ENCODE peak calls at places on chromosomes 11 and 22, in five cellular contexts. W is H9, F is IMR-90, P is neuronal stem cell, O is H1. U is an unnamed sample.

GRCh38 chr11:116606060-116606459 is 166.7 kb downstream of the BUD13 start:
- DNase-seq in W (no peak), F (no peak), P (no peak), O (no peak), U (no peak)

GRCh38 chr22:44566911-44567310 is 68.9 kb upstream of the RTL6 start:
- DNase-seq in W (no peak), F (no peak), P (no peak), O (no peak), U (no peak)

GRCh38 chr22:26589367-26589844 is 526 bp downstream of the TPST2 start:
- DNase-seq in W (no peak), F (peak), P (peak), O (peak), U (peak)

GRCh38 chr11:57315491-57315890 is 9.3 kb downstream of the TNKS1BP1 start:
- DNase-seq in W (peak), F (peak), P (no peak), O (no peak), U (peak)

GRCh38 chr11:63560506-63561179 is 2.5 kb downstream of the PLAAT2 start:
- DNase-seq in W (peak), F (no peak), P (no peak), O (no peak), U (no peak)

GRCh38 chr11:11672101-11672500 is 50.3 kb upstream of the GALNT18 start:
- DNase-seq in W (no peak), F (no peak), P (no peak), O (no peak), U (peak)

GRCh38 chr11:70019576-70020011 is 58.5 kb upstream of the ANO1 start:
- DNase-seq in W (peak), F (peak), P (no peak), O (no peak), U (no peak)

GRCh38 chr22:19128946-19129727 is 2.0 kb upstream of the TSSK2 start:
- DNase-seq in W (no peak), F (no peak), P (no peak), O (no peak), U (no peak)

GRCh38 chr11:127620660-127621059 is 620.1 kb upstream of the KIRREL3 start:
- DNase-seq in W (no peak), F (peak), P (no peak), O (no peak), U (no peak)

GRCh38 chr11:114442559-114442958 is 3.3 kb downstream of the REXO2 start:
- DNase-seq in W (no peak), F (no peak), P (no peak), O (no peak), U (no peak)

GRCh38 chr22:45576730-45577464 is 74.2 kb downstream of the FBLN1 start:
- DNase-seq in W (no peak), F (no peak), P (no peak), O (no peak), U (no peak)

GRCh38 chr11:101445761-101446160 is 138.0 kb downstream of the TRPC6 start:
- DNase-seq in W (no peak), F (no peak), P (no peak), O (no peak), U (no peak)

GRCh38 chr22:33653525-33654063 is 266.7 kb downstream of the LARGE1 start:
- DNase-seq in W (no peak), F (no peak), P (no peak), O (no peak), U (peak)

GRCh38 chr11:116960916-116961315 is 123.5 kb upstream of the APOA1 start:
- DNase-seq in W (no peak), F (peak), P (no peak), O (no peak), U (peak)

GRCh38 chr11:14506532-14506931 is 6.9 kb upstream of the COPB1 start:
- DNase-seq in W (no peak), F (peak), P (no peak), O (no peak), U (no peak)

GRCh38 chr22:32721328-32722180 is 80.0 kb upstream of the TIMP3 start:
- DNase-seq in W (no peak), F (no peak), P (no peak), O (no peak), U (no peak)

GRCh38 chr11:102564110-102564509 is 33.6 kb upstream of the MMP7 start:
- DNase-seq in W (no peak), F (peak), P (no peak), O (no peak), U (no peak)

GRCh38 chr22:31344369-31345330 is 1.5 kb downstream of the PATZ1 start:
- DNase-seq in W (peak), F (peak), P (peak), O (peak), U (no peak)

GRCh38 chr22:28479912-28480311 is 199.7 kb downstream of the TTC28 start:
- DNase-seq in W (no peak), F (peak), P (no peak), O (no peak), U (peak)

GRCh38 chr11:114058026-114058706 is 1.3 kb upstream of the ZBTB16 start:
- DNase-seq in W (peak), F (no peak), P (peak), O (peak), U (peak)

GRCh38 chr11:3004481-3004880 is 12.4 kb upstream of the NAP1L4 start:
- DNase-seq in W (no peak), F (no peak), P (no peak), O (no peak), U (no peak)

GRCh38 chr11:27717377-27717776 is 17.1 kb upstream of the BDNF start:
- DNase-seq in W (no peak), F (no peak), P (no peak), O (no peak), U (no peak)

GRCh38 chr22:37223965-37224551 is 11.8 kb upstream of the SSTR3 start:
- DNase-seq in W (no peak), F (no peak), P (no peak), O (no peak), U (no peak)

GRCh38 chr11:10731064-10731680 is 19.9 kb upstream of the CTR9 start:
- DNase-seq in W (no peak), F (peak), P (no peak), O (no peak), U (no peak)

GRCh38 chr11:114775849-114776621 is 97.7 kb downstream of the NXPE2 start:
- DNase-seq in W (no peak), F (no peak), P (no peak), O (no peak), U (no peak)

GRCh38 chr22:44975444-44976262 is 34.2 kb downstream of the PHF21B start:
- DNase-seq in W (peak), F (peak), P (peak), O (peak), U (peak)

GRCh38 chr22:23786261-23786710 is 480 bp upstream of the SMARCB1 start:
- DNase-seq in W (no peak), F (no peak), P (no peak), O (peak), U (no peak)

GRCh38 chr11:34274712-34275398 is 83.0 kb downstream of the ABTB2 start:
- DNase-seq in W (no peak), F (peak), P (no peak), O (no peak), U (peak)

GRCh38 chr11:107856981-107857517 is 1.5 kb downstream of the SLC35F2 start:
- DNase-seq in W (no peak), F (no peak), P (no peak), O (no peak), U (no peak)

GRCh38 chr11:110939471-110939870 is 227.2 kb upstream of the ARHGAP20 start:
- DNase-seq in W (no peak), F (no peak), P (no peak), O (no peak), U (no peak)

GRCh38 chr11:74018331-74019005 is 9.6 kb upstream of the UCP3 start:
- DNase-seq in W (no peak), F (peak), P (no peak), O (no peak), U (no peak)
- H3K4ac ChIP-seq in W (no peak), F (peak), P (no peak), O (no peak), U (no peak)

DNA sequence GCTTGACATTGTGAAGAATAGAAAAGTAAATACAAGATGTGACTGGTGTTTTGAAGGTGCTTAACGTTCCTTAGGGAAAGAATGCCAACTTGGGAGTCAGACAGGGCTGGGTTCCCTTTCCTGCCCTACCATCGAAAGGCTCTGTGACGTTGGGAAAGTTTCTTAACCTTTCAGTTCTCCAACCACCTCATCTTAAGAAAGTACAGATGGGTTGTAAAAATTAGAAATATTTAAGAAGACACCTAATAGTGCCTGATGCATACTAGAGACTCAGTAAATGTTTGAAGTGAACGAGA is 1.1 kb downstream of the GTPBP1 start:
- DNase-seq in W (no peak), F (no peak), P (no peak), O (no peak), U (peak)
- H3K4ac ChIP-seq in W (no peak), F (peak), P (no peak), O (no peak), U (no peak)

DNA sequence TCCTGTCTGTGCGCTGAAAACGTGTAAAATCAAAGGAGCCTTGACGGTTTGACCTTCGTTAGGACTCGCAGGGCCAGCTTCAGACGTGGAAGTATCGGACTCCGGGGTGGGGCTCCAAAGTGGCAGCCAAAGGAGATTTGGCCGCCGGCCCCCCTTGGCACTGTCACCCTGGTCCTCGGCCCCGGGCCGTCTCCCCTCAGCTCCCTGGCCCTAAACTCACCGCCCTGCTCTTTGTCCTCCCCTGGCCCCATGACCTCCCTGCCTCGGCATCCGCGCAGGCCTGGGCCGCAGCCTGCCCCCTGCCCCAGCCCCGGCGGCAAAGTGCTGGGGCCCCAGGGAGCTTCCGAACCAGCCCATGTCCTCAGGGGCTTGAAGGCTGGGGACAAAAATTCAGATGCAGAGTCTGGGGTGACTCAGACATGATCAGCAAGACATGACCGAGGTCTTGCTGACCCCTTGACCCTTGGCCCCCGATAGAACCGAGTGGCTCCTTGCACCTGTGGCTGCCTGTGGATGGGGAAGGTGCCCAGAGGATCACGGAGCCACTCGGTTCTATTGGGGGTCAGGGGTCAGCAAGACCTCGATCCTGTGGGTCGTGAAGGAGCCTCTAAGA is 6.9 kb upstream of the PHRF1 start:
- DNase-seq in W (no peak), F (no peak), P (no peak), O (no peak), U (no peak)
- H3K4ac ChIP-seq in W (no peak), F (peak), P (no peak), O (peak), U (no peak)

GRCh38 chr11:72586591-72587090 is 87.6 kb downstream of the PDE2A start:
- DNase-seq in W (no peak), F (no peak), P (no peak), O (no peak), U (no peak)
- H3K4ac ChIP-seq in W (no peak), F (no peak), P (no peak), O (no peak), U (no peak)

GRCh38 chr11:45079943-45080719 is 66.3 kb upstream of the PRDM11 start:
- DNase-seq in W (no peak), F (no peak), P (no peak), O (no peak), U (no peak)
- H3K4ac ChIP-seq in W (no peak), F (no peak), P (peak), O (no peak), U (no peak)

DNA sequence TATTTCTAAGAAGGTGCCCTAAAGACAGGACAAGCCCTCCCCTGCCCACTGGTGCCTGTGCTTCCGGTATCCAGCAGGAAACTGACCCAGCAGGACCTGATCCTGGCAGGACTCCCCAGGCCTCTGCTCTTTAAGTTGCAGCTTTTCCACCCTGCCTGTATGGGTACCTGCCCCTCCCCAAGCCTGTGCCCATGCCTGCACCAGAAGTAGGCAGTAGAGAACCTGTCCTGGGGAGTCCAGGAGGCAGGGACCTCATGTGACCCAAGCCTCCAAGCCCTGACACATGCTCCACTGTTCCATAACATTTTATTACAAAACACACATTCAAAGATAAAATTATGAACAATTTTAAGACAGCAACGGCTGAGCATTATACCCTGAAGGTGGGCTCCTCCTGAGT is 14.2 kb downstream of the CWC15 start:
- DNase-seq in W (no peak), F (no peak), P (no peak), O (no peak), U (no peak)
- H3K4ac ChIP-seq in W (no peak), F (no peak), P (no peak), O (no peak), U (no peak)

GRCh38 chr11:72069200-72069599 is 11.1 kb downstream of the NUMA1 start:
- DNase-seq in W (no peak), F (no peak), P (no peak), O (no peak), U (no peak)
- H3K4ac ChIP-seq in W (no peak), F (peak), P (no peak), O (no peak), U (no peak)

DNA sequence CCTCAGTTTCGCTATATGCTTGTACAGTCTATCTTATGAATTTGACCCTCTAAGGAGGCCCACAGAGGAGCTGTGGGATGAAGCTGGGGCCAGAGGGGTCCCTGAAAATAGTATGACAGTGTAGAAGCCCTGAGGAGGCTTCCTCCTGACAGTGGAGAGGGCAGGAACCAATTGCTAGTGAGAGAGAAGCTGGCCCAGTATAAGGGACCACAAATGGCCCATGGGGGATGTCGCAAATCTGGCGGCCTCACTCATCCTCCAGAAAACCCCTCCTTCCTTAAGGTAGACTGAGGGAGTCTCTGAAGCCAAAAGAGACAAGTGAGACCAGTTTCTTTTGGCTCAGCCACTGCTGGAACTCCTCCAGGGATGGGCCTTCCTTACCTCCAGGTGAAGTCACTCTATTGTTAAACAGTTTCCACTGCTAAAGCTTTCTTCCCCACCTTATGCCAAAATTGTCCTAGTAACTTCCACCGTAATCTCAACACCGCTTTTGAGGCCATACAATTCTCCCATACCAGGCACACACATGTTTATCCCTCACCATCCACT is 17.8 kb upstream of the CASTOR1 start:
- DNase-seq in W (no peak), F (no peak), P (no peak), O (no peak), U (no peak)
- H3K4ac ChIP-seq in W (no peak), F (no peak), P (no peak), O (no peak), U (no peak)

U was measured in mesendoderm.